ENCODE peak calls at places on chromosomes 12 and 14, in ten cellular contexts. N is left ventricle myocardium inferior, C is SK-N-SH, E is lower lobe of right lung, Z is heart right ventricle, T is lower leg skin, V is fibroblast of pulmonary artery, A is gastrocnemius medialis, J is fibroblast of the aortic adventitia, Q is cardiac muscle cell. P is an unnamed sample.

GRCh38 chr12:6224550-6224949 is 24.4 kb downstream of the CD9 start:
- DNase-seq in Z (no peak), Q (peak; percentile 19), N (no peak), C (no peak), A (peak; percentile 48), T (no peak), V (no peak), E (no peak), J (no peak), P (no peak)

GRCh38 chr12:123036471-123037285 is 56.2 kb downstream of the ARL6IP4 start:
- DNase-seq in T (no peak), Q (no peak), J (no peak), Z (no peak), V (no peak), C (no peak), E (no peak), A (no peak), N (no peak), P (no peak)

GRCh38 chr12:6444704-6445688 is at the start of gene CD27:
- DNase-seq in E (no peak), T (no peak), Z (no peak), J (no peak), Q (no peak), C (no peak), A (no peak), N (no peak), V (no peak), P (no peak)

GRCh38 chr12:28975564-28976340 is 173.3 kb upstream of the FAR2 start:
- DNase-seq in E (no peak), Q (no peak), C (no peak), V (no peak), Z (no peak), J (no peak), T (no peak), N (no peak), A (no peak), P (peak; percentile 26)

GRCh38 chr14:102655154-102655553 is 62.7 kb downstream of the RCOR1 start:
- DNase-seq in V (peak; percentile 78), T (no peak), C (no peak), N (no peak), Z (no peak), J (peak; percentile 55), Q (peak; percentile 44), E (no peak), A (no peak), P (peak; percentile 71)

GRCh38 chr12:98422809-98423208 is 92.6 kb upstream of the TMPO start:
- DNase-seq in J (no peak), Q (no peak), C (no peak), A (no peak), Z (no peak), T (no peak), N (no peak), V (peak; percentile 23), E (no peak), P (no peak)

GRCh38 chr12:97308576-97309198 is 153.9 kb upstream of the RMST start:
- DNase-seq in Q (peak; percentile 72), Z (peak; percentile 20), V (peak; percentile 78), C (no peak), A (no peak), T (peak; percentile 21), E (no peak), N (no peak), J (peak; percentile 76), P (peak; percentile 73)

GRCh38 chr12:125149160-125150108 is 84.2 kb downstream of the AACS start:
- DNase-seq in T (no peak), N (no peak), C (no peak), Z (no peak), A (no peak), Q (no peak), E (no peak), J (no peak), V (no peak), P (no peak)

GRCh38 chr12:71591601-71592000 is 72.0 kb downstream of the ZFC3H1 start:
- DNase-seq in V (no peak), A (no peak), Z (no peak), J (no peak), T (no peak), N (no peak), C (no peak), E (no peak), Q (no peak), P (no peak)

GRCh38 chr12:44875954-44876553 is at the start of gene NELL2:
- DNase-seq in T (peak; percentile 14), N (no peak), A (no peak), Z (no peak), V (peak; percentile 10), C (peak; percentile 83), E (peak; percentile 47), J (peak; percentile 0), Q (peak; percentile 38), P (peak; percentile 5)

GRCh38 chr12:53376747-53377146 is 3.2 kb upstream of the SP1 start:
- DNase-seq in T (no peak), Z (no peak), J (no peak), E (no peak), Q (no peak), N (no peak), C (no peak), V (no peak), A (no peak), P (no peak)

GRCh38 chr12:53379389-53380103 is 430 bp upstream of the SP1 start:
- DNase-seq in V (peak; percentile 100), Z (peak; percentile 100), E (peak; percentile 98), C (peak; percentile 91), Q (peak; percentile 100), A (peak; percentile 100), T (peak; percentile 100), N (peak; percentile 96), J (peak; percentile 100), P (peak; percentile 100)

GRCh38 chr12:53378222-53378621 is 1.8 kb upstream of the SP1 start:
- DNase-seq in E (peak; percentile 38), N (no peak), A (no peak), Q (no peak), Z (no peak), T (no peak), V (no peak), C (no peak), J (no peak), P (no peak)

GRCh38 chr12:53380104-53380796 is at the start of gene SP1:
- DNase-seq in N (peak; percentile 93), J (peak; percentile 92), E (peak; percentile 97), A (peak; percentile 87), T (peak; percentile 89), C (peak; percentile 90), Z (peak; percentile 93), Q (peak; percentile 98), V (peak; percentile 95), P (peak; percentile 97)

GRCh38 chr12:53378705-53379388 is 1.1 kb upstream of the SP1 start:
- DNase-seq in J (no peak), Z (no peak), N (no peak), E (peak; percentile 6), A (no peak), V (no peak), Q (no peak), T (no peak), C (no peak), P (peak; percentile 13)
- H3K4me3 ChIP-seq in J (peak overlapping the region; percentile 74), Z (peak overlapping the region; percentile 66), N (peak overlapping the region; percentile 70), E (peak overlapping the region; percentile 65), A (peak overlapping the region; percentile 67), V (peak overlapping the region; percentile 53), Q (peak overlapping the region; percentile 17), T (no peak overlapping the region), C (peak overlapping the region; percentile 52), P (peak overlapping the region; percentile 68)

DNA sequence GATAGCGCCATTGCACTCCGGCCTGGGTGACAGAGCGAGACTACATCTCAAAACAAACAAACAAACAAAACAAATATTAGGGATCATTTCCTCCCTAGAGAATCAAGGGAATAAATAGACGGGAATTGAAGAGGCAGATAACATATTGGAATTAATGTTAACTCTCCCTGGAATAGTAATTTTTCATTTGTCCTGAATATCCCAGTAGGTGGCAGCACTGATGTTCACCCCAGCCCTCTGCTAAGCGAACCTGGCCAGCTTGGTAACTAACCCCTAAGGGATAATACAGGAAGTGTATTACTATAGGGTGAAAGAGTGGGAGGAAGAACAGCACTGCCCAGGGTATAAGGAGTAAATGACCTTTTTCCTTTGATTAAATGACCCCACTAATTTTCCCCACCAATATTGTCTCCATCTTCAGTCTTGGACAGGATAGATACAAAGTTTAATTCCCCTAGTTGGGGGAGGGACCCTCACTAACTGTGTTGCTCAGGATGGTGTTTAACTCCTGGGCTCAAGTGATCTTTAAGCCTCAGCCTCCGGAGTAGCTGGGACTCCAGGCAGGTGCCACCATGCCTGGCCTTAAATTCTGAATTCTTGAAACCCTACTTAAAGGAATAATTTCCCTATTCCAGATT is 40.5 kb downstream of the SLC2A14 start:
- DNase-seq in Q (peak; percentile 78), J (peak; percentile 76), C (peak; percentile 49), N (no peak), E (no peak), Z (peak; percentile 14), T (no peak), V (peak; percentile 75), A (no peak), P (peak; percentile 83)
- TF ChIP-seq CTCF in Q (peak; percentile 67), J (peak; percentile 71), C (peak; percentile 74), N (peak; percentile 46), E (peak; percentile 43), Z (peak; percentile 50), T (no peak), V (peak; percentile 74), A (no peak), P (peak; percentile 79)

GRCh38 chr12:1591543-1591942 is 2.8 kb downstream of the FBXL14 start:
- DNase-seq in T (no peak), E (no peak), Z (no peak), A (no peak), N (no peak), C (peak; percentile 54), Q (peak; percentile 43), V (no peak), J (no peak), P (peak; percentile 23)
- H3K4me3 ChIP-seq in T (no peak overlapping the region), E (peak overlapping the region; percentile 92), Z (peak overlapping the region; percentile 92), A (peak overlapping the region; percentile 85), N (peak overlapping the region; percentile 89), C (peak overlapping the region; percentile 80), Q (peak overlapping the region; percentile 75), V (peak overlapping the region; percentile 76), J (peak overlapping the region; percentile 64), P (peak overlapping the region; percentile 35)

GRCh38 chr12:13986031-13986430 is 4.6 kb upstream of the GRIN2B start:
- DNase-seq in J (no peak), V (no peak), N (no peak), E (no peak), Q (no peak), T (no peak), Z (no peak), A (no peak), C (no peak), P (no peak)

GRCh38 chr12:13981296-13981962 is at the start of gene GRIN2B:
- DNase-seq in T (no peak), C (peak; percentile 15), N (no peak), E (no peak), Z (no peak), V (no peak), A (no peak), Q (no peak), J (no peak), P (no peak)

GRCh38 chr12:13976880-13977279 is 4.5 kb downstream of the GRIN2B start:
- DNase-seq in A (no peak), T (no peak), V (no peak), Q (no peak), Z (no peak), N (no peak), J (no peak), E (no peak), C (no peak), P (no peak)

GRCh38 chr12:13980548-13981295 is 680 bp downstream of the GRIN2B start:
- DNase-seq in N (no peak), V (no peak), C (peak; percentile 12), Z (no peak), E (no peak), A (no peak), T (no peak), Q (no peak), J (no peak), P (no peak)

GRCh38 chr12:13982010-13982409 is 608 bp upstream of the GRIN2B start:
- DNase-seq in J (no peak), A (no peak), Z (no peak), V (no peak), C (peak; percentile 38), E (no peak), Q (no peak), T (no peak), N (no peak), P (no peak)
- TF ChIP-seq CTCF in J (no peak), A (no peak), Z (peak; percentile 30), V (no peak), C (peak; percentile 14), E (peak; percentile 24), Q (peak; percentile 9), T (no peak), N (peak; percentile 33), P (no peak)